ENCODE peak calls at places on chromosomes 4 and X, in four cellular contexts. B, A, K and H are unnamed samples.

GRCh38 chr4:168796362-168797106 is 213.5 kb downstream of the CBR4 start:
- DNase-seq in B (no peak), A (peak), K (peak), H (no peak)

GRCh38 chrX:107154787-107155620 is 36.4 kb upstream of the RBM41 start:
- DNase-seq in B (no peak), A (peak), K (no peak), H (no peak)

GRCh38 chrX:140190441-140191108 is 225.3 kb upstream of the CXorf66 start:
- DNase-seq in B (no peak), A (no peak), K (peak), H (no peak)

GRCh38 chrX:23656684-23657083 is 10.6 kb upstream of the PRDX4 start:
- DNase-seq in B (no peak), A (peak), K (no peak), H (no peak)

GRCh38 chr4:28973591-28974350 is 1746.4 kb upstream of the PCDH7 start:
- DNase-seq in B (no peak), A (peak), K (no peak), H (no peak)

GRCh38 chrX:40105016-40105790 is 7.4 kb upstream of the BCOR start:
- DNase-seq in B (no peak), A (no peak), K (no peak), H (no peak)

GRCh38 chr4:36006226-36006625 is 238.1 kb downstream of the ARAP2 start:
- DNase-seq in B (no peak), A (peak), K (no peak), H (no peak)

GRCh38 chr4:95129708-95130343 is 372.1 kb downstream of the BMPR1B start:
- DNase-seq in B (peak), A (peak), K (no peak), H (no peak)

GRCh38 chrX:123313486-123313885 is 129.4 kb downstream of the GRIA3 start:
- DNase-seq in B (no peak), A (no peak), K (no peak), H (no peak)

GRCh38 chr4:133865606-133866327 is 335.8 kb downstream of the PABPC4L start:
- DNase-seq in B (no peak), A (peak), K (no peak), H (no peak)

GRCh38 chr4:13476915-13477314 is 7.2 kb downstream of the RAB28 start:
- DNase-seq in B (no peak), A (peak), K (no peak), H (no peak)

GRCh38 chr4:141331534-141332358 is 111.1 kb downstream of the ZNF330 start:
- DNase-seq in B (no peak), A (no peak), K (no peak), H (no peak)

GRCh38 chr4:968621-969394 is 4.6 kb downstream of the DGKQ start:
- DNase-seq in B (no peak), A (no peak), K (no peak), H (no peak)

GRCh38 chrX:123590842-123591491 is 141.9 kb downstream of the THOC2 start:
- DNase-seq in B (no peak), A (peak), K (no peak), H (no peak)

GRCh38 chrX:50198348-50198747 is 2.5 kb downstream of the AKAP4 start:
- DNase-seq in B (no peak), A (no peak), K (no peak), H (no peak)

GRCh38 chrX:132614297-132614696 is 125.5 kb upstream of the MBNL3 start:
- DNase-seq in B (no peak), A (no peak), K (no peak), H (no peak)

GRCh38 chr4:74830928-74831327 is 36.6 kb upstream of the BTC start:
- DNase-seq in B (no peak), A (no peak), K (no peak), H (no peak)

GRCh38 chr4:153142700-153143438 is 61.4 kb upstream of the TRIM2 start:
- DNase-seq in B (peak), A (peak), K (peak), H (no peak)

GRCh38 chr4:133641191-133641590 is 492.1 kb downstream of the PCDH10 start:
- DNase-seq in B (no peak), A (no peak), K (no peak), H (no peak)

GRCh38 chrX:34900691-34901090 is 41.9 kb upstream of the FAM47B start:
- DNase-seq in B (no peak), A (peak), K (no peak), H (no peak)

GRCh38 chrX:8042304-8042703 is 115.1 kb upstream of the PNPLA4 start:
- DNase-seq in B (no peak), A (no peak), K (no peak), H (no peak)

GRCh38 chr4:113106076-113106475 is 56.6 kb downstream of the ANK2 start:
- DNase-seq in B (no peak), A (peak), K (no peak), H (no peak)

GRCh38 chrX:110004210-110004609 is 1.3 kb downstream of the TMEM164 start:
- DNase-seq in B (peak), A (no peak), K (peak), H (no peak)

GRCh38 chrX:19130628-19131027 is 8.4 kb upstream of the ADGRG2 start:
- DNase-seq in B (no peak), A (no peak), K (no peak), H (no peak)

GRCh38 chrX:15854080-15854655 is 445 bp downstream of the AP1S2 start:
- DNase-seq in B (peak), A (no peak), K (peak), H (peak)

GRCh38 chr4:148557793-148558192 is 115.6 kb upstream of the NR3C2 start:
- DNase-seq in B (no peak), A (no peak), K (no peak), H (no peak)

GRCh38 chr4:15003891-15004700 is 1.8 kb downstream of the CPEB2 start:
- DNase-seq in B (peak), A (no peak), K (peak), H (peak)

GRCh38 chrX:93538575-93538974 is 134.8 kb downstream of the NAP1L3 start:
- DNase-seq in B (no peak), A (no peak), K (no peak), H (no peak)
- TF ChIP-seq CTCF in B (no peak), A (peak), K (peak), H (no peak)

DNA sequence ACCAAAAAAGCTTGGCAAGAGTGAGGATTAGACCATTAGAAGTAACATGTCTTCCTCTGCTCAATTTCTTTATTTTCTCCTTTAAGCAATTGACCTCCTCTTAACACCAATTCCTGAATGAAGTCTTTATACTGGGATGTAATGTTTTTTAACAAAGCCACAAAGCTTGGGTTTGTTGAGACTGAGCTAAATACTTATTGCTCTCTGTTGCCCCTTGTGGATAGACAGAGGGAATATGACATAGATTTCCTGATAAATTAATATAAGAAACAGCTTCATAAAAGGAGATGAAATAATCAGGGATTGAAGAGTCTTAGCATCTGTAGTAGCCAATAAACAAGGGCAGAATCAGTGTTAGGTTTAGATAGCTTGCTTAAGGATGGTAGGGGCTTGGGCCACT is 57.6 kb downstream of the CCDC160 start:
- DNase-seq in B (no peak), A (peak), K (no peak), H (no peak)
- TF ChIP-seq CTCF in B (no peak), A (peak), K (no peak), H (no peak)

GRCh38 chr4:144410230-144410783 is 235.6 kb upstream of the HHIP start:
- DNase-seq in B (no peak), A (no peak), K (no peak), H (no peak)
- TF ChIP-seq CTCF in B (no peak), A (no peak), K (no peak), H (no peak)

DNA sequence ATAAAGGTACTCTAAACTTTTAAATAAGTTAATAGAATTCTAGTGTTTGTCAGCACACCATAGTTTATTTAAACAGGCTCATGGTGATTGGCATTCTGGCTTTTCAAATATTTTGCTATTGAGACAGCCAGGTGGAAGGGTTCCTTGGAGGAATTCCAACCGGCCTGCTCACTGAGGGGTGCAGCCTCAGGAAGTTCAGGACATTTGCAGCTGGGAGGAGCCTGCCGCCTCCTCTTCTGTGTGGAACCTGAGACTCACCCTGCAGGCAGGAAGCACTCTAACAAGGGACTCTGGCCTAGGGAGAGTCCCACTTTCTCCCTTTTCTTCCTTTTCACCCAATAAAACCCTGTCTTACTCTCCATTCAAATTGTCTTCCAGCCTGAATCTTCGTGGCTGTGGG is 1328.0 kb downstream of the FSTL5 start:
- DNase-seq in B (no peak), A (no peak), K (no peak), H (no peak)
- TF ChIP-seq CTCF in B (no peak), A (no peak), K (no peak), H (no peak)

DNA sequence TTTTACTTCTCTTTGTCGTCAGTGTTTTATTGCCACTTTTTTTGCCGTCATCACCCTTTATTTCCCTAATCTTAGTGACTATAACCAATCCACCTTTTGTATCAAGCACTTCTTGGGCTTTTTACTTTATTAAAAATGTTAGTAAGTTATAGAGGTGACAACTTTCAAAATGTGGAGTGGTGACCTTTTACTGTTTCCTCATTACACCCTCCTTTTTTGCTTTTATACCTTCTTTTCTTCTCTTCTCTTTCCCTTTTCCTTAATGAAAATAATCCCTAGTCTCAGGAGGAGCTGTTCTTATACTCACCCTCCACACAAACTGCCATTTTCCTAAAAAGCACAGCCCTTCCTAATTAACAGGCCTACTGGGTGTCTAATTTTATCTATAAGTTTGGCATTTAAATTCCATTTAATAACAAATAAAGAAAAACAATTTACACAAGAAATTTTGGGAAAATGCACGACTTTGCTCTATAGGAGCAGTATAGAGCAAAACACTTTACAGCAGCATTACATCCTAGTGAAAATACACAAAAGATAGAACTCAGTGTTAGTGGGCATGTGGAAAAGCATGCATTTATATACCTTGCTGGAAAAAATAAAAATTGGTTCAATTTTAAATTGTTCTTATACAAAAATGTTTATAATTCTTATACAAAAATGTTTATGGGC is 27.3 kb downstream of the BBS12 start:
- DNase-seq in B (no peak), A (peak), K (no peak), H (no peak)
- TF ChIP-seq CTCF in B (no peak), A (peak), K (no peak), H (no peak)